ENCODE peak calls at places on chromosomes 7 and 10, in seven cellular contexts. U is PC-3, H is MM.1S, Q is HCT116, N is endothelial cell of umbilical vein, Z is fibroblast of lung, X is neural progenitor cell. I is an unnamed sample. For H3K4me1, the result is how much of the 10 kb centered on the place peaks cover.

GRCh38 chr10:28738200-28738599 is 60.9 kb downstream of the BAMBI start:
- DNase-seq in U (no peak), H (no peak), Q (peak), N (no peak), Z (no peak), X (no peak), I (no peak)

GRCh38 chr10:80191589-80192270 is 13.6 kb downstream of the ANXA11 start:
- DNase-seq in U (peak), H (peak), Q (no peak), N (no peak), Z (no peak), X (no peak), I (no peak)

GRCh38 chr10:20927495-20927894 is 30.4 kb upstream of the NEBL start:
- DNase-seq in U (no peak), H (no peak), Q (no peak), N (no peak), Z (peak), X (no peak), I (no peak)

GRCh38 chr7:98745722-98746318 is 124.0 kb downstream of the TMEM130 start:
- DNase-seq in U (peak), H (peak), Q (peak), N (peak), Z (peak), X (peak), I (peak)

GRCh38 chr7:51354897-51355296 is 38.3 kb upstream of the COBL start:
- DNase-seq in U (no peak), H (no peak), Q (no peak), N (no peak), Z (no peak), X (no peak), I (no peak)

GRCh38 chr7:104111294-104111693 is 96.5 kb downstream of the ORC5 start:
- DNase-seq in U (no peak), H (no peak), Q (no peak), N (no peak), Z (no peak), X (no peak), I (no peak)

GRCh38 chr10:86969421-86970041 is 1.2 kb downstream of the ADIRF start:
- DNase-seq in U (peak), H (no peak), Q (no peak), N (peak), Z (peak), X (no peak), I (peak)

GRCh38 chr7:47384755-47385475 is 197.0 kb downstream of the TNS3 start:
- DNase-seq in U (no peak), H (no peak), Q (no peak), N (no peak), Z (no peak), X (no peak), I (no peak)

GRCh38 chr7:17521437-17521836 is 223.0 kb downstream of the AHR start:
- DNase-seq in U (peak), H (no peak), Q (no peak), N (peak), Z (peak), X (no peak), I (peak)

GRCh38 chr7:18352339-18353255 is 143.0 kb upstream of the HDAC9 start:
- DNase-seq in U (peak), H (peak), Q (peak), N (peak), Z (peak), X (peak), I (peak)

GRCh38 chr10:122567056-122567660 is 6.6 kb downstream of the DMBT1 start:
- DNase-seq in U (peak), H (no peak), Q (peak), N (peak), Z (peak), X (peak), I (peak)

GRCh38 chr7:94368371-94368791 is 26.3 kb upstream of the COL1A2 start:
- DNase-seq in U (no peak), H (no peak), Q (no peak), N (peak), Z (peak), X (peak), I (peak)

GRCh38 chr7:47657126-47657525 is 75.2 kb upstream of the TNS3 start:
- DNase-seq in U (no peak), H (no peak), Q (no peak), N (no peak), Z (no peak), X (no peak), I (no peak)

GRCh38 chr7:46291601-46292150 is 370.6 kb upstream of the IGFBP3 start:
- DNase-seq in U (peak), H (no peak), Q (no peak), N (no peak), Z (peak), X (no peak), I (no peak)

GRCh38 chr10:50540069-50540825 is 83.5 kb downstream of the SGMS1 start:
- DNase-seq in U (peak), H (no peak), Q (no peak), N (no peak), Z (no peak), X (no peak), I (no peak)

GRCh38 chr10:38740102-38740501 is 646.0 kb downstream of the ZNF37A start:
- DNase-seq in U (no peak), H (no peak), Q (no peak), N (no peak), Z (no peak), X (no peak), I (no peak)

GRCh38 chr7:108004220-108005142 is 1.5 kb upstream of the LAMB1 start:
- DNase-seq in U (peak), H (no peak), Q (no peak), N (peak), Z (peak), X (peak), I (no peak)

GRCh38 chr7:98995523-98996161 is 117.3 kb downstream of the TRRAP start:
- DNase-seq in U (no peak), H (no peak), Q (no peak), N (no peak), Z (no peak), X (no peak), I (no peak)

GRCh38 chr10:47401874-47402645 is 18.0 kb upstream of the ZNF488 start:
- DNase-seq in U (no peak), H (no peak), Q (no peak), N (no peak), Z (no peak), X (no peak), I (no peak)

GRCh38 chr10:32489935-32490334 is 44.0 kb downstream of the CCDC7 start:
- DNase-seq in U (no peak), H (no peak), Q (no peak), N (no peak), Z (no peak), X (no peak), I (no peak)

GRCh38 chr7:135335628-135336139 is 102.0 kb downstream of the STRA8 start:
- DNase-seq in U (peak), H (peak), Q (peak), N (peak), Z (peak), X (peak), I (peak)

GRCh38 chr7:1403844-1404404 is 55.3 kb downstream of the MICALL2 start:
- DNase-seq in U (peak), H (no peak), Q (no peak), N (peak), Z (peak), X (peak), I (peak)

GRCh38 chr7:28813238-28813962 is 144.7 kb downstream of the TRIL start:
- DNase-seq in U (no peak), H (peak), Q (no peak), N (no peak), Z (peak), X (no peak), I (no peak)

GRCh38 chr10:59079386-59080226 is 96.8 kb upstream of the PHYHIPL start:
- DNase-seq in U (peak), H (no peak), Q (peak), N (peak), Z (peak), X (no peak), I (no peak)

GRCh38 chr10:27661511-27662286 is 83.9 kb downstream of the MKX start:
- DNase-seq in U (peak), H (no peak), Q (no peak), N (no peak), Z (no peak), X (no peak), I (peak)

GRCh38 chr7:144386741-144387140 is 16.8 kb downstream of the NOBOX start:
- DNase-seq in U (no peak), H (no peak), Q (no peak), N (no peak), Z (peak), X (no peak), I (peak)

GRCh38 chr7:140977351-140978140 is 37.2 kb downstream of the MRPS33 start:
- DNase-seq in U (peak), H (no peak), Q (no peak), N (no peak), Z (no peak), X (no peak), I (no peak)

GRCh38 chr10:33901166-33901565 is 566.7 kb upstream of the NRP1 start:
- DNase-seq in U (peak), H (no peak), Q (no peak), N (peak), Z (peak), X (no peak), I (peak)

GRCh38 chr10:101223274-101224059 is 5.8 kb downstream of the LBX1 start:
- DNase-seq in U (no peak), H (no peak), Q (no peak), N (no peak), Z (no peak), X (peak), I (no peak)
- TF ChIP-seq EZH2 in U (no peak), H (no peak), Q (no peak), N (peak), Z (peak), X (peak), I (no peak)

DNA sequence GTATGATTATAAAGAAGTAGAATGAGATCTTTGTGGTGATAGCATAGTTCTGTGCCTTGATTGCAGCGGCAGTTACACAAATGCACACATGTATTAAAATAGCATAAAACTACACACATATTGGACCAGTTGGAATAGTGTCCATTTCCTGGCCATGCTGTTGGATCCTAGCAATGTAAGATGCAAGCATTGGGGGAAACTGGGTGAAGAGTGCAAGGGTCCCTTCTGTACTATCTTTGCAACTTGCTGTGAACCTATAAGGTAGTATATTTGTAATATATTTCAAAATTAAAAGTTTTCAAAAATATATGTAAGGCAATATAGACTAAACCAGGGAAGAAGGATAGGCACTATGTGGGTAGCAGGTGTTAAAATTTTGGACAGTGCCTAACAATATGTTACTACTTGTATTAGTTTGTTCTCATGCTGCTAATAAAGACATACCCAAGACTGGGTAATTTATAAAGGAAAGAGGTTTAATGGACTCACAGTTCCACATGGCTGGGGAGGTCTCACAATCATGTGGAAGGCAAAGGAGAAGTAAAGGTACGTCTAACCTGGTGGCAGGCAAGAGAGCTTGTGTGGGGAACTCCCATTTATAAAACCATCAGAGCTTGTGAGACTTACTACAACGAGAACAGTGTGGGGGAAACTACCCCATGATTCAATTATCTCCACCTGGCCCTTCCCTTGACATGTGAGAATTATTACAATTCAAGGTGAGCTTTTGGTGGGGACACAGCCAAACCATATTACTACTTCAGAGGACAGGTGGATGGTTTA is 71.4 kb downstream of the RGS10 start:
- DNase-seq in U (no peak), H (no peak), Q (no peak), N (no peak), Z (no peak), X (no peak), I (no peak)
- H3K4me1 ChIP-seq in U (under half), H (under half), Q (under half), N (under half), Z (under half), X (under half), I (under half)

DNA sequence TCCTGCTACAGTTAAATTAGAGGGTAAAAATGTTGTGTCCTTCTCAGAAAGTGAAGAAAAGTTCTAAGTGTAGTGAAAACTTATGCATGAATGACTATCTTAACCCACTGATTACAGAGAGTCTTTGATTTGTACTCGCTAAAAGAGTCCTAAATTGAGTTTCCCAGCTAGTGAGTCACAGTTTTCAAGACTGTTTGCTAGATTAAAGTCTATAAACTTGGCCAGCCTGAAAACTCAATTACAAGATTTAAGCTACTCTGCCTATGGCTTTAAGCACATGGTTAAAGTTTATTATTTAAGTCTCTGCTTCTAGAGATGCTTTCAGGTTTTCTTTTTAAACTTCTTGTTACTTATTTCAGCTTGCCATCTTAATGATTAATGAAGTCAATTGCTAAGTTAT is 44.4 kb downstream of the MRPS24 start:
- DNase-seq in U (no peak), H (no peak), Q (no peak), N (no peak), Z (peak), X (no peak), I (no peak)
- H3K4me3 ChIP-seq in U (no peak), H (no peak), Q (no peak), N (no peak), Z (no peak), X (no peak), I (no peak)

GRCh38 chr7:27095897-27096755 is at the start of gene HOXA1:
- DNase-seq in U (peak), H (peak), Q (peak), N (peak), Z (peak), X (peak), I (peak)
- TF ChIP-seq EZH2 in U (no peak), H (no peak), Q (no peak), N (no peak), Z (no peak), X (peak), I (peak)

DNA sequence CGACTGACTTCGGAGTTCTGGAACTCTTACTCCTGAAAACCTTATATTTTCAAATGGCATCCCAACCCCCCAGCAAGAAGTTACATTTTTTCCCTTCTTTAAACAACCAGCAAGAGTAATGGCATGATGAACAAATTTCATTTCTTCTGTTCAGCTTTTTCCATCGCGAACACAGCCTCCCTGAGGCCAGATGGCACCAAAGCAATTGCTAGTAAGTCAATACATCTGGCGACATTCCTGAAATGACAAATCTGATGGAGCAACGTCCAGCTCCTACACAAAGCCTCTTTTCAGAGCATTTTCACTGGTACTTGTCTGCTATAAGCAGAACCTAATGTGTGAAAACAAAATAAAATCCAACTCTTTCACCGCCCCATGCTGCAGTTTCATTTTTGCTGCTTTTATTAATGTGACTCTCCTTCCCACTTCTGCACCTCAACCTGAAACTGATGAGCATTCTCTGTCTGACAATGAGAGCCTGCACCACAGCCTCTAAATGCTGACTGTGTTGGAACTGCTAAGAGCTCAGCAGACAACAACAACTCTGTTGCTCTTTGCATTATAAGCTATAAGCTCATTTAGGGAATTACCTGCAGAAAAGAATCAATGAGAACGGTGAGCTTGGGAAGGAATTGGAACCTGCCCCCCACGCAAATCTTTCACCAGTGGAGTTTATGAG is 229.8 kb downstream of the FGFR2 start:
- DNase-seq in U (no peak), H (peak), Q (no peak), N (no peak), Z (no peak), X (peak), I (no peak)
- H3K4me1 ChIP-seq in U (under half), H (under half), Q (under half), N (under half), Z (under half), X (under half), I (under half)